ENCODE peak calls at places on chromosomes 7 and 10, in seven cellular contexts. K is BJ; A is fibroblast of pulmonary artery; H is CD4-positive, alpha-beta T cell; I is GM12878; P is Calu3; F is fibroblast of mammary gland. W is an unnamed sample.

GRCh38 chr7:16719699-16720098 is 33.9 kb upstream of the TSPAN13 start:
- DNase-seq in I (no peak), H (no peak), F (peak), A (peak), K (no peak), P (no peak), W (no peak)

GRCh38 chr7:200290-200689 is 7.9 kb downstream of the FAM20C start:
- DNase-seq in A (no peak), K (no peak), H (no peak), I (no peak), F (no peak), P (no peak), W (no peak)

GRCh38 chr10:22340362-22341189 is 4.7 kb upstream of the SPAG6 start:
- DNase-seq in H (no peak), P (peak), A (peak), F (peak), K (peak), I (peak), W (no peak)

GRCh38 chr7:148883233-148884048 is 650 bp downstream of the EZH2 start:
- DNase-seq in I (no peak), P (peak), H (peak), F (no peak), K (no peak), A (no peak), W (no peak)

GRCh38 chr10:78754269-78755074 is 314.3 kb upstream of the ZMIZ1 start:
- DNase-seq in K (peak), I (no peak), F (peak), H (no peak), A (peak), P (no peak), W (no peak)

GRCh38 chr10:28975891-28976471 is 298.7 kb downstream of the BAMBI start:
- DNase-seq in F (peak), A (peak), P (peak), H (no peak), I (no peak), K (no peak), W (no peak)

GRCh38 chr10:132281915-132282666 is 25.7 kb downstream of the STK32C start:
- DNase-seq in F (no peak), A (no peak), I (no peak), P (no peak), H (no peak), K (no peak), W (no peak)

GRCh38 chr10:79048639-79049550 is 19.9 kb upstream of the ZMIZ1 start:
- DNase-seq in F (no peak), A (no peak), H (no peak), P (no peak), I (no peak), K (no peak), W (no peak)

GRCh38 chr7:125899577-125899976 is 970.0 kb upstream of the POT1 start:
- DNase-seq in F (no peak), A (no peak), K (no peak), H (no peak), I (no peak), P (no peak), W (no peak)

GRCh38 chr7:44372560-44373417 is 47.4 kb upstream of the CAMK2B start:
- DNase-seq in K (no peak), I (no peak), H (no peak), F (no peak), P (no peak), A (peak), W (no peak)

GRCh38 chr7:116984917-116985316 is 31.6 kb downstream of the ST7 start:
- DNase-seq in F (peak), H (no peak), I (no peak), K (no peak), P (no peak), A (peak), W (no peak)

GRCh38 chr7:95749044-95749443 is 23.3 kb upstream of the DYNC1I1 start:
- DNase-seq in F (no peak), I (no peak), A (no peak), K (no peak), P (no peak), H (no peak), W (no peak)

GRCh38 chr10:69068549-69068948 is 19.4 kb upstream of the SRGN start:
- DNase-seq in H (no peak), F (no peak), A (peak), I (no peak), K (no peak), P (no peak), W (no peak)

GRCh38 chr10:69061305-69062161 is 26.4 kb upstream of the SRGN start:
- DNase-seq in I (no peak), K (peak), H (no peak), F (peak), A (peak), P (peak), W (no peak)

GRCh38 chr10:69067189-69067588 is 20.7 kb upstream of the SRGN start:
- DNase-seq in F (no peak), A (no peak), H (no peak), P (no peak), K (no peak), I (no peak), W (no peak)

GRCh38 chr10:69065406-69066361 is 22.2 kb upstream of the SRGN start:
- DNase-seq in K (no peak), F (peak), I (no peak), H (no peak), P (no peak), A (peak), W (no peak)

GRCh38 chr10:69064762-69065328 is 23.1 kb upstream of the SRGN start:
- DNase-seq in A (no peak), I (no peak), P (no peak), K (no peak), F (no peak), H (no peak), W (no peak)
- TF ChIP-seq CTCF in A (no peak), I (peak), P (no peak), K (no peak), F (no peak), H (no peak), W (no peak)

GRCh38 chr7:92698237-92698841 is 108.1 kb upstream of the FAM133B start:
- DNase-seq in I (no peak), K (peak), A (peak), P (peak), F (peak), H (no peak), W (no peak)
- TF ChIP-seq CTCF in I (no peak), K (peak), A (peak), P (no peak), F (no peak), H (no peak), W (no peak)

GRCh38 chr7:8277394-8277982 is 15.5 kb upstream of the ICA1 start:
- DNase-seq in K (no peak), P (peak), H (no peak), A (no peak), I (no peak), F (no peak), W (no peak)
- TF ChIP-seq CTCF in K (no peak), P (peak), H (no peak), A (no peak), I (peak), F (peak), W (peak)

GRCh38 chr10:117462424-117462792 is 80.1 kb upstream of the EMX2 start:
- DNase-seq in H (no peak), A (no peak), I (no peak), F (no peak), P (peak), K (no peak), W (no peak)
- TF ChIP-seq CTCF in H (no peak), A (peak), I (peak), F (peak), P (no peak), K (peak), W (peak)

GRCh38 chr10:90373911-90374310 is 483.9 kb downstream of the HTR7 start:
- DNase-seq in F (no peak), P (no peak), A (peak), I (no peak), H (no peak), K (no peak), W (no peak)

DNA sequence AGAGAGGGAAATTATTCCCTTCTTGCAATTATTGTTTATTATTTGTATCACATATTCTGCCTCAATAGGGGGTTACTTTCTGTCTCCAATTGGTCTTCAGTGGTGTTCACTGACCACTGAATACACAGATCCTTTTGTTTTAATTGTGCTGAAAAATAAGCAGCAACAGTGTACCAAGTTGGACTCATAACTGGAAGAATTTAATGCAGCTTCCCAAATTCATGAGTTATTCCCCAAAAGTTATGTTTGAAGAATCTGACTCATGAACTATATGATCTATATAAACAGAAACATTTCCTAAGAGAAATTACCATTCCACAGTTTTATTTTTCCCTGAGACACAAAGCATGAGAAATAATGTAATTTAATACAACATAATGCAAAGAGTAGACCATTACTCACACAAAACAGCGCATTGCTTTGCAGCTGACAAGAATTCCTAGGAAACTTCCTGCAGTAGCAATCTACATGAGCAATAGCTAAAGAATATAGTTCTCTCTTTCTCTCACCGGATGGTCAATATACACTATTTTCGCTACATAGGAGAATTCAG is 479.2 kb downstream of the HTR7 start:
- DNase-seq in P (no peak), A (no peak), I (no peak), F (peak), K (no peak), H (no peak), W (no peak)
- TF ChIP-seq CTCF in P (no peak), A (no peak), I (no peak), F (no peak), K (no peak), H (no peak), W (no peak)

DNA sequence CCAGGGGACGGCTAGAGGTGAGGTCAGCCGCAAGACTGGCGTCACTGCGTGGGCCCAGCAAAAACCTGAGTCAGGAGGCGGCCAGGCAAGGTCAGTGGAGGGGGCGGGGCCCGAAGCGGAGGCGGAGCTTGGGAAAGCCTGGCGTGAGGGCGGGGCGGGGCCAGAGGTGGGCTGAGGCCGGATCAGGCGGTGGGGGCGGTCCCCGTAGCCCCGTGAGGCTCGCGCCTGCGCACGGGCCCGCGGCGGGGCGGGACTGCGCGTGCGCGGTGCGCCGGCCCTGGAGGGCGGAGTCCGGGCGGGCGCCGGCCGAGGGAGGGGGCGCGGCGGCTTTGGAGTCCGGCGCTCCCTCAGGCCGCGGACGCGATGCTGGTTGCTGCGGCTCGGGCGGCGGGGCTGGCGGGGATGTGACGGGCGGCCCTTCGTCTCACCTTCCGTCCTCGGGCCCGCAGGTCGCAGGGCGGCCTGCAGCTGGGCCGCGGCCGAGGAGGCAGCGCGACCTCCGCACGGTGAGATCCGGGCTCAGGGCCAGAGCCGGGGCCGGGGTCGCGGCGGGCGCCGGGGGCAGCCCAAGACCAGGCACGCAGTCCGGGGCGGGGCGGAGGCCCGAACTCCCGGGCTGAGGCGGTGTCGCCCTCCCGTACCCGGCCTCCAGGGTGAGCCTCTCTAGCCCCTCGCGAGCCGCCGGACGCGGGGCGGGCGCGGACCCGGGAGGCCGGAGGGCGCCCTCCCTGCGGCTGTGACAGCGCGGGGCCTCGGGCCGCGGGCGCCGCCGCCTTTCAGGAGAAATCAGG is at the start of gene CCSER2:
- DNase-seq in F (peak), K (peak), H (peak), A (peak), I (no peak), P (peak), W (peak)
- TF ChIP-seq CTCF in F (no peak), K (no peak), H (no peak), A (no peak), I (no peak), P (no peak), W (no peak)